ENCODE peak calls at places on chromosome 6, in nine cellular contexts. X is H54, R is GM12878, Z is Peyer's patch, G is adrenal gland, Y is heart left ventricle, U is tibial nerve, K is testis, M is ovary. S is an unnamed sample.

GRCh38 chr6:6737666-6738065 is 149.1 kb downstream of the LY86 start:
- DNase-seq in X (no peak), R (no peak), Z (no peak), G (peak; percentile 18), Y (no peak), U (no peak), K (no peak), M (no peak), S (no peak)

GRCh38 chr6:78025501-78025900 is 372.7 kb downstream of the MEI4 start:
- DNase-seq in X (no peak), R (no peak), Z (no peak), G (no peak), Y (no peak), U (no peak), K (no peak), M (no peak), S (no peak)

GRCh38 chr6:46044876-46045617 is 29.4 kb upstream of the CLIC5 start:
- DNase-seq in X (peak; percentile 71), R (no peak), Z (no peak), G (peak; percentile 47), Y (peak; percentile 63), U (peak; percentile 70), K (no peak), M (no peak), S (peak; percentile 57)

GRCh38 chr6:31659649-31660223 is 842 bp downstream of the C6orf47 start:
- DNase-seq in X (no peak), R (no peak), Z (no peak), G (peak; percentile 60), Y (no peak), U (no peak), K (no peak), M (no peak), S (no peak)

GRCh38 chr6:113870917-113871316 is 13.8 kb downstream of the MARCKS start:
- DNase-seq in X (no peak), R (no peak), Z (no peak), G (no peak), Y (no peak), U (no peak), K (no peak), M (no peak), S (no peak)

GRCh38 chr6:33426590-33427563 is 7.0 kb downstream of the SYNGAP1 start:
- DNase-seq in X (no peak), R (no peak), Z (no peak), G (no peak), Y (no peak), U (no peak), K (no peak), M (no peak), S (no peak)

GRCh38 chr6:41175084-41175483 is 12.2 kb upstream of the TREM2 start:
- DNase-seq in X (no peak), R (no peak), Z (no peak), G (no peak), Y (no peak), U (no peak), K (no peak), M (no peak), S (no peak)

GRCh38 chr6:47571488-47571887 is 93.9 kb downstream of the CD2AP start:
- DNase-seq in X (no peak), R (no peak), Z (no peak), G (no peak), Y (no peak), U (no peak), K (no peak), M (no peak), S (no peak)

GRCh38 chr6:123398072-123398471 is 238.7 kb downstream of the TRDN start:
- DNase-seq in X (no peak), R (no peak), Z (no peak), G (no peak), Y (no peak), U (no peak), K (no peak), M (no peak), S (no peak)

GRCh38 chr6:121876721-121877120 is 441.3 kb downstream of the GJA1 start:
- DNase-seq in X (no peak), R (no peak), Z (no peak), G (no peak), Y (no peak), U (no peak), K (no peak), M (no peak), S (no peak)

GRCh38 chr6:1792989-1793388 is 183.3 kb downstream of the FOXC1 start:
- DNase-seq in X (peak; percentile 26), R (no peak), Z (no peak), G (no peak), Y (no peak), U (no peak), K (no peak), M (no peak), S (no peak)

GRCh38 chr6:32685603-32686002 is 19.1 kb upstream of the HLA-DQB1 start:
- DNase-seq in X (no peak), R (peak; percentile 95), Z (no peak), G (peak; percentile 43), Y (no peak), U (no peak), K (no peak), M (no peak), S (no peak)

GRCh38 chr6:100573169-100573568 is 108.4 kb upstream of the SIM1 start:
- DNase-seq in X (no peak), R (no peak), Z (no peak), G (no peak), Y (no peak), U (no peak), K (no peak), M (no peak), S (no peak)

GRCh38 chr6:41336824-41337223 is 1.4 kb downstream of the NCR2 start:
- DNase-seq in X (no peak), R (no peak), Z (no peak), G (no peak), Y (no peak), U (no peak), K (no peak), M (no peak), S (no peak)

GRCh38 chr6:7087491-7087979 is 20.2 kb upstream of the RREB1 start:
- DNase-seq in X (no peak), R (peak; percentile 36), Z (peak; percentile 61), G (no peak), Y (no peak), U (no peak), K (no peak), M (no peak), S (no peak)

GRCh38 chr6:114432380-114432779 is 89.6 kb upstream of the HS3ST5 start:
- DNase-seq in X (no peak), R (no peak), Z (no peak), G (no peak), Y (no peak), U (no peak), K (no peak), M (no peak), S (no peak)

GRCh38 chr6:17556014-17556413 is 44.1 kb upstream of the FAM8A1 start:
- DNase-seq in X (no peak), R (no peak), Z (no peak), G (no peak), Y (no peak), U (no peak), K (no peak), M (no peak), S (no peak)

GRCh38 chr6:52514514-52514913 is 62.3 kb downstream of the TRAM2 start:
- DNase-seq in X (no peak), R (no peak), Z (no peak), G (no peak), Y (no peak), U (peak; percentile 77), K (no peak), M (peak; percentile 73), S (peak; percentile 95)

GRCh38 chr6:134873500-134874388 is 76.2 kb downstream of the ALDH8A1 start:
- DNase-seq in X (no peak), R (no peak), Z (peak; percentile 63), G (no peak), Y (no peak), U (no peak), K (no peak), M (no peak), S (no peak)

GRCh38 chr6:34645627-34646026 is 50.9 kb downstream of the ILRUN start:
- DNase-seq in X (no peak), R (no peak), Z (no peak), G (no peak), Y (no peak), U (no peak), K (no peak), M (no peak), S (no peak)
- TF ChIP-seq POLR2A in X (no peak), R (no peak), Z (no peak), G (no peak), Y (no peak), U (no peak), K (no peak), M (no peak), S (no peak)

GRCh38 chr6:166627875-166628849 is 1.1 kb upstream of the RPS6KA2 start:
- DNase-seq in X (peak; percentile 41), R (no peak), Z (peak; percentile 83), G (peak; percentile 82), Y (peak; percentile 84), U (no peak), K (peak; percentile 39), M (peak; percentile 65), S (peak; percentile 59)
- TF ChIP-seq POLR2A in X (no peak), R (no peak), Z (no peak), G (peak; percentile 32), Y (no peak), U (no peak), K (no peak), M (no peak), S (no peak)

GRCh38 chr6:11727995-11728961 is 50.3 kb downstream of the ADTRP start:
- DNase-seq in X (no peak), R (no peak), Z (no peak), G (no peak), Y (no peak), U (no peak), K (no peak), M (no peak), S (no peak)

GRCh38 chr6:11729083-11729482 is 49.5 kb downstream of the ADTRP start:
- DNase-seq in X (no peak), R (no peak), Z (no peak), G (no peak), Y (no peak), U (no peak), K (no peak), M (no peak), S (no peak)

GRCh38 chr6:11731423-11731822 is 47.2 kb downstream of the ADTRP start:
- DNase-seq in X (no peak), R (no peak), Z (no peak), G (no peak), Y (no peak), U (no peak), K (no peak), M (no peak), S (no peak)

GRCh38 chr6:11732036-11732545 is 46.5 kb downstream of the ADTRP start:
- DNase-seq in X (no peak), R (peak; percentile 99), Z (no peak), G (peak; percentile 69), Y (peak; percentile 67), U (peak; percentile 81), K (peak; percentile 33), M (no peak), S (peak; percentile 94)

GRCh38 chr6:11730645-11731044 is 48.0 kb downstream of the ADTRP start:
- DNase-seq in X (no peak), R (peak; percentile 65), Z (no peak), G (no peak), Y (no peak), U (no peak), K (no peak), M (no peak), S (no peak)
- TF ChIP-seq POLR2A in X (no peak), R (peak; percentile 25), Z (no peak), G (no peak), Y (no peak), U (no peak), K (no peak), M (no peak), S (no peak)

GRCh38 chr6:143912671-143913070 is 48.4 kb downstream of the ZC2HC1B start:
- DNase-seq in X (no peak), R (no peak), Z (no peak), G (no peak), Y (no peak), U (no peak), K (no peak), M (no peak), S (no peak)
- TF ChIP-seq POLR2A in X (no peak), R (no peak), Z (no peak), G (no peak), Y (no peak), U (no peak), K (no peak), M (no peak), S (no peak)

S was measured in lower leg skin.